ENCODE peak calls at places on chromosomes 5 and 9, in five cellular contexts. R is suprapubic skin, V is vagina, T is stomach, Y is H1. A is an unnamed sample. For H3K4me1, the result is how much of the 10 kb centered on the place peaks cover.

GRCh38 chr5:135834639-135835529 is at the start of gene SLC25A48:
- DNase-seq in V (peak), R (no peak), T (peak), Y (peak), A (peak)

GRCh38 chr5:111776903-111777302 is 19.9 kb upstream of the NREP start:
- DNase-seq in T (no peak), V (no peak), R (no peak), Y (no peak), A (no peak)

GRCh38 chr9:72315089-72315509 is 49.9 kb downstream of the ZFAND5 start:
- DNase-seq in Y (no peak), R (peak), V (peak), T (peak), A (peak)

GRCh38 chr5:169171495-169171894 is 129.4 kb downstream of the SLIT3 start:
- DNase-seq in R (no peak), V (no peak), Y (no peak), T (no peak), A (no peak)

GRCh38 chr5:130541617-130542221 is 623.3 kb downstream of the HINT1 start:
- DNase-seq in V (no peak), R (no peak), T (no peak), Y (no peak), A (no peak)

GRCh38 chr9:136655244-136656225 is 7.2 kb upstream of the EGFL7 start:
- DNase-seq in Y (peak), R (no peak), T (no peak), V (no peak), A (no peak)

GRCh38 chr5:63408984-63409383 is 553.3 kb downstream of the HTR1A start:
- DNase-seq in V (no peak), T (no peak), Y (no peak), R (no peak), A (no peak)

GRCh38 chr5:84603557-84604185 is 219.0 kb upstream of the EDIL3 start:
- DNase-seq in V (no peak), Y (no peak), T (no peak), R (no peak), A (no peak)

GRCh38 chr5:7927466-7928375 is 58.8 kb downstream of the MTRR start:
- DNase-seq in R (no peak), Y (peak), T (peak), V (no peak), A (peak)

GRCh38 chr9:134324359-134325095 is 1.7 kb upstream of the RXRA start:
- DNase-seq in Y (no peak), R (peak), V (no peak), T (no peak), A (peak)

GRCh38 chr5:430214-430925 is 12.6 kb upstream of the EXOC3 start:
- DNase-seq in R (no peak), V (no peak), Y (no peak), T (peak), A (no peak)

GRCh38 chr5:126124706-126125345 is 298.4 kb upstream of the GRAMD2B start:
- DNase-seq in T (no peak), Y (no peak), R (no peak), V (no peak), A (no peak)

GRCh38 chr5:140181002-140181483 is 6.1 kb downstream of the CYSTM1 start:
- DNase-seq in T (no peak), R (no peak), V (no peak), Y (no peak), A (peak)

GRCh38 chr5:81422671-81423070 is 28.7 kb upstream of the ACOT12 start:
- DNase-seq in V (no peak), T (no peak), Y (no peak), R (no peak), A (no peak)

GRCh38 chr5:91219803-91220371 is 163.2 kb downstream of the ARRDC3 start:
- DNase-seq in T (no peak), V (no peak), Y (no peak), R (no peak), A (no peak)

GRCh38 chr5:72209515-72210115 is 102.3 kb downstream of the MAP1B start:
- DNase-seq in Y (no peak), R (no peak), V (no peak), T (no peak), A (no peak)

GRCh38 chr9:99964336-99964735 is 57.9 kb downstream of the STX17 start:
- DNase-seq in V (no peak), Y (no peak), R (no peak), T (no peak), A (no peak)

GRCh38 chr9:130305381-130305780 is 39.8 kb downstream of the HMCN2 start:
- DNase-seq in V (no peak), T (no peak), Y (no peak), R (no peak), A (no peak)

GRCh38 chr5:152532714-152533113 is 127.6 kb upstream of the NMUR2 start:
- DNase-seq in Y (no peak), V (no peak), R (no peak), T (no peak), A (no peak)

GRCh38 chr9:128986671-128987070 is 39.2 kb downstream of the NUP188 start:
- DNase-seq in V (no peak), T (no peak), R (no peak), Y (no peak), A (no peak)

GRCh38 chr9:74499770-74500583 is 2.8 kb downstream of the RORB start:
- DNase-seq in T (no peak), R (no peak), Y (peak), V (no peak), A (no peak)

GRCh38 chr5:82151622-82152021 is 126.5 kb downstream of the RPS23 start:
- DNase-seq in T (no peak), V (no peak), R (no peak), Y (no peak), A (no peak)

GRCh38 chr9:131734165-131734610 is 5.7 kb downstream of the RAPGEF1 start:
- DNase-seq in V (no peak), Y (no peak), T (peak), R (no peak), A (peak)

GRCh38 chr9:36018755-36019720 is 17.7 kb upstream of the RECK start:
- DNase-seq in V (no peak), R (no peak), T (no peak), Y (no peak), A (no peak)

GRCh38 chr9:89310486-89311345 is at the start of gene CKS2:
- DNase-seq in Y (peak), R (peak), V (peak), T (peak), A (peak)

GRCh38 chr9:89312154-89312616 is 1.2 kb downstream of the CKS2 start:
- DNase-seq in V (no peak), T (no peak), R (no peak), Y (no peak), A (no peak)

GRCh38 chr9:89311346-89312153 is 555 bp downstream of the CKS2 start:
- DNase-seq in Y (no peak), R (peak), T (no peak), V (no peak), A (peak)

GRCh38 chr9:89309166-89309565 is 1.8 kb upstream of the CKS2 start:
- DNase-seq in V (no peak), R (no peak), Y (no peak), T (no peak), A (no peak)

DNA sequence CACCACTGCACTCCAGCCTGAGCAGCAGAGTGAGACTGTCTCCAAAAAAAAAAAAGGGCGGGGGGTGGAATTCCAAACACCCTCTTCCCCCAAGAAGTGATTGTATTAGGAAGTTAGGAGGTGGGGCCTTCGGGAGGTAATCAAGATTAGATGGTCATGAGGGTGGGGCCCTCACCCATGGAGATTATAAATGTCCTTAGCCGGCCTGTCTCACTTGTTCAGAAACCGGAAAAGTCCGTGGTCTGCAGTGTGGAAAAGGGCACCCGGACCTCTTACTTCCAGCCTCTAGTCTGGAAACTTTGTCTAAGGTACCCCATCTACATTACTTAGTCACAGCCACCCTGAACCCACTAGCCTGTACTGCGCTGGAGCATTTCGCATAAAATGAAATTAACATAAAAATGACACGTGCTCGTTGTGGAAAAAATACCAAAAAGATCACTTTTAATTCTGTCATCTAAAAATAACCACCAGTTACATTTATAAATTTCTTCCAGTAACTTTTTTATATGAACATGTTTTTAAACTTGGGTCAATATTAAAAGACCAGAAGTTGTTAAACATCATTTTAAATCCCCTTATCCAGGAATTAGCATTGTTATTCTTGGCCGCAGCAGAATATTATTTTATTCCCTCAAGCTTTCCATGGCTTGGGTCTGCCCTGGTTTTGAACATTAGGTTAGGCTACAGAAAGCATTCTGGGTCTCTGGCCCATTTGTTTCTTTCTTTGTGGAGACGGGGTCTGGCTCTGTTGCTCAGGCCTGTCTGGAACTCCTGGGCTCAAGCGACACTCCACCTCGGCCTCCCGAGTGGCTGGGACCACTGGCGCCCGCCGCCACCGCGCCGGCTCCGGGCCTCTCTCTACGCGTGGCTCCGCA is 1.1 kb upstream of the CKS2 start:
- DNase-seq in V (no peak), R (no peak), T (no peak), Y (no peak), A (peak)
- TF ChIP-seq POLR2AphosphoS5 in V (no peak), R (no peak), T (peak), Y (peak), A (peak)

DNA sequence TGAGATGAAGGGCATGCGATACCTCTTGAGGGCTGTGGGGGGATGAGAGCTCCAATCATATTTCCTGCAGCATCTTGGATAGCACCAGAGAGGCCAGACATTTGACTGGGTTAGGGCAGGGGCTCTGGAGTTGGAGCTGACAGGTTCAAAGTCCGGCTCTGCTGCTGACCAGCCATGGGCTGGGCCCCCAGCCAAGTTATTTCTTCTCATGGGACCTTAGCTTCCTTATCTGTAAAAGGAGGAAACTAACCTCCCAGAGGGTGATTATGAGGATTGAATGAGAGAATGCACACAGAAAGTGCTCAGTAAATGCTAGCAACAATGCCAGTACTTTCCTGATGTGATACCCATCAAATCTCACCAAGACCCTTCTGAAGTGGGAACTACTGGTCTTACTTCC is 65.2 kb upstream of the SLC25A51 start:
- DNase-seq in T (peak), Y (no peak), V (no peak), R (no peak), A (peak)
- H3K4me1 ChIP-seq in T (half or more), Y (under half), V (half or more), R (under half), A (half or more)

GRCh38 chr9:2016411-2017208 is 1.5 kb downstream of the SMARCA2 start:
- DNase-seq in T (peak), Y (peak), R (peak), V (peak), A (peak)

GRCh38 chr9:2018764-2019548 is 3.8 kb downstream of the SMARCA2 start:
- DNase-seq in Y (no peak), R (no peak), T (no peak), V (no peak), A (no peak)

GRCh38 chr9:2018162-2018643 is 3.1 kb downstream of the SMARCA2 start:
- DNase-seq in V (no peak), T (no peak), R (no peak), Y (no peak), A (no peak)

GRCh38 chr9:2017209-2017458 is 2.0 kb downstream of the SMARCA2 start:
- DNase-seq in V (no peak), Y (no peak), T (no peak), R (no peak), A (no peak)

GRCh38 chr9:2017459-2018161 is 2.5 kb downstream of the SMARCA2 start:
- DNase-seq in T (peak), V (no peak), Y (peak), R (peak), A (peak)
- TF ChIP-seq POLR2A in T (no peak), V (no peak), Y (no peak), R (peak), A (peak)

GRCh38 chr5:87383216-87383615 is 29.5 kb downstream of the CCNH start:
- DNase-seq in V (no peak), Y (no peak), R (no peak), T (no peak), A (no peak)
- TF ChIP-seq POLR2AphosphoS5 in V (no peak), Y (no peak), R (no peak), T (no peak), A (no peak)

GRCh38 chr5:157258450-157258849 is 7.5 kb upstream of the CYFIP2 start:
- DNase-seq in T (no peak), R (no peak), V (no peak), Y (no peak), A (no peak)
- H3K4me1 ChIP-seq in T (under half), R (under half), V (under half), Y (under half), A (under half)

DNA sequence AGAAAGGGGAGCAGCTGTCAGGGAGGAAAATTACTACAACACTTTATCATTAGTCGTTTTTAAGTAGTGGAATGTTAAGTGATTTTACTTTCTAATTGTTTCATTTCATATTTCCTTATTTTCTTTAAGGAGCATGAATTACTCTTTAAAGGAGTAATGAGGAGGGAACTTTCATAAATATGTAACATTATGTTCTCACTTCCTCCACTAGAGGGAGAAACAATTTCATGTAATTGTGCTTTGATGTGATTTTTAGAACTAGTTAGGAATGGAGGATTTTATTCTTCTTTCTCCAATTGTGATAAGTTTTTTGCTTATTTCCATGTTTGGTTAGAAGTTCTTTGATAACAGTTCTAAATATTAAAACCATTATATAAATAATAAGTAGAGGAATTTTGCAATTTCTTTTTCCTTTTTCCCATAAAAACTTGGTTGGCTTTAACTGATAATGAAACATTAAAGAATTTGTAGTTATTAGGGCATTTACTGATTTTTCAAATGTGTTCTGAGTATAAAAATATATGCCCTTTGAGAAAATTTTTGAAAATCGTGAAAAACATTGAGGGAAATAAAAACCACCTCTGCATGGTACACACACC is 25.6 kb downstream of the CEP78 start:
- DNase-seq in T (no peak), R (no peak), Y (no peak), V (no peak), A (no peak)
- TF ChIP-seq POLR2A in T (no peak), R (no peak), Y (no peak), V (no peak), A (no peak)

DNA sequence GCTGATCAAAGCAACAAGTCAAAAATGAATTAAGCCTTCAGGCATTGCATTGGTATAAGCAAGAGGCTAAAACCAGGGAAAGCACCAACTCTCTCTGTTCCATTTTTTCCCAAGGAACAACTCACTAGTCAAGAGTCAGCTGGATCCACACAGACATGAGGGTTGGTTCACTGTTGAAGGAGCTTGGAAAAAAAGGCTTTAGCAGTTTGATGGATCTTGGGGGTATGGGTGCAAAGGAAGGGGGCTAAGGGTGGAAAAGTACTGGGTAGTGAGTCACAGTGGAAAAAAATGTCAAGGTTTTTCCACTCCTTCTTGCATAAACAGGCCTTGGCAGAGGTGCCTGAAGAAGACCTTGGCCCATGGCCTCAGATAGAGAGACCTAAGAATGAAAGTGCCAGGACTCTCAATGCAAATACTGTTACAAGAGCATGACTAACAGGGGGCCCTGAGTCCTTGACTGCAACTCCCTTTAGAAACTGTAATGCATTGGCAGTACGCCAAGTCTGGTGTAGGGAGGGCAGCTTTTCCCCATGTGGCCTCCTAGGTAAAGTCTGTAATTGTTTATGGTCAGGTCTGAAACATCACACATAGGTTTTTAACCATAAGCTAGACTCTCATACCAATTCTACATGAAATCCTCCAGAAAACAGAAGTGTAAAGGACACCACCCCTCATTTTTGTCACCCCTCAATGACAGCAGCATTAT is 23.7 kb downstream of the ACTL7A start:
- DNase-seq in V (no peak), R (no peak), Y (no peak), T (no peak), A (peak)
- TF ChIP-seq POLR2AphosphoS5 in V (no peak), R (no peak), Y (no peak), T (no peak), A (no peak)

GRCh38 chr5:150520747-150521521 is 13.0 kb downstream of the NDST1 start:
- DNase-seq in V (no peak), R (no peak), Y (no peak), T (no peak), A (no peak)
- H3K4me1 ChIP-seq in V (half or more), R (under half), Y (under half), T (half or more), A (half or more)

GRCh38 chr5:73330613-73331012 is 118.0 kb downstream of the FOXD1 start:
- DNase-seq in V (no peak), T (no peak), R (no peak), Y (no peak), A (no peak)
- TF ChIP-seq POLR2A in V (no peak), T (no peak), R (no peak), Y (no peak), A (no peak)

GRCh38 chr5:124639095-124639665 is 107.3 kb downstream of the ZNF608 start:
- DNase-seq in R (no peak), T (no peak), V (no peak), Y (peak), A (no peak)
- TF ChIP-seq POLR2AphosphoS5 in R (no peak), T (no peak), V (no peak), Y (no peak), A (no peak)